ENCODE peak calls at places on chromosomes 13 and 19, in ten cellular contexts. F is CD8-positive, alpha-beta T cell; L is endodermal cell; A is fibroblast of lung; C is RWPE2; P is uterus; S is astrocyte; M is adrenal gland; R is PC-3; O is pancreas. G is an unnamed sample.
A peak's percentile ranks its signal among the peaks of the same experiment; 100 is the strongest.

GRCh38 chr19:48501961-48502719 is 9.5 kb downstream of the LMTK3 start:
- DNase-seq in F (peak; percentile 73), L (peak; percentile 100), A (no peak), C (peak; percentile 99), P (no peak), S (no peak), M (peak; percentile 82), R (peak; percentile 92), O (peak; percentile 95), G (peak; percentile 96)

GRCh38 chr13:25462301-25463125 is 90.7 kb downstream of the ATP8A2 start:
- DNase-seq in F (no peak), L (no peak), A (no peak), C (no peak), P (no peak), S (no peak), M (no peak), R (no peak), O (no peak), G (no peak)

GRCh38 chr13:66689628-66690027 is 540.5 kb downstream of the PCDH9 start:
- DNase-seq in F (no peak), L (no peak), A (peak; percentile 38), C (no peak), P (no peak), S (peak; percentile 12), M (no peak), R (peak; percentile 25), O (no peak), G (no peak)

GRCh38 chr19:42024622-42025111 is 30.6 kb upstream of the ATP1A3 start:
- DNase-seq in F (no peak), L (no peak), A (peak; percentile 55), C (no peak), P (no peak), S (peak; percentile 41), M (no peak), R (no peak), O (peak; percentile 16), G (no peak)

GRCh38 chr13:45909089-45909488 is 57.5 kb upstream of the SIAH3 start:
- DNase-seq in F (no peak), L (no peak), A (no peak), C (no peak), P (no peak), S (no peak), M (no peak), R (no peak), O (no peak), G (no peak)

GRCh38 chr19:41734156-41734555 is 21.2 kb upstream of the CEACAM6 start:
- DNase-seq in F (no peak), L (no peak), A (no peak), C (no peak), P (no peak), S (no peak), M (no peak), R (no peak), O (no peak), G (no peak)

GRCh38 chr13:36979361-36980040 is 19.6 kb downstream of the ALG5 start:
- DNase-seq in F (no peak), L (no peak), A (peak; percentile 50), C (no peak), P (no peak), S (peak; percentile 31), M (no peak), R (no peak), O (no peak), G (no peak)

GRCh38 chr13:76937416-76937815 is 10.9 kb upstream of the ACOD1 start:
- DNase-seq in F (no peak), L (no peak), A (peak; percentile 95), C (peak; percentile 54), P (no peak), S (peak; percentile 95), M (no peak), R (peak; percentile 92), O (no peak), G (no peak)

GRCh38 chr19:39845621-39846175 is 481 bp downstream of the FBL start:
- DNase-seq in F (no peak), L (no peak), A (no peak), C (peak; percentile 43), P (no peak), S (no peak), M (no peak), R (no peak), O (no peak), G (no peak)

GRCh38 chr19:2047449-2048103 is 3.5 kb downstream of the MKNK2 start:
- DNase-seq in F (no peak), L (no peak), A (no peak), C (peak; percentile 79), P (peak; percentile 68), S (no peak), M (peak; percentile 93), R (peak; percentile 15), O (peak; percentile 89), G (peak; percentile 78)

GRCh38 chr19:2049741-2050348 is 1.2 kb downstream of the MKNK2 start:
- DNase-seq in F (peak; percentile 73), L (no peak), A (peak; percentile 74), C (peak; percentile 59), P (peak; percentile 81), S (peak; percentile 64), M (peak; percentile 95), R (peak; percentile 67), O (peak; percentile 91), G (peak; percentile 94)

GRCh38 chr19:2047076-2047448 is 4.0 kb downstream of the MKNK2 start:
- DNase-seq in F (no peak), L (no peak), A (no peak), C (no peak), P (no peak), S (no peak), M (no peak), R (no peak), O (no peak), G (no peak)

GRCh38 chr19:2048959-2049740 is 1.9 kb downstream of the MKNK2 start:
- DNase-seq in F (no peak), L (no peak), A (no peak), C (no peak), P (no peak), S (no peak), M (no peak), R (no peak), O (peak; percentile 63), G (peak; percentile 45)

GRCh38 chr19:2048104-2048958 is 2.7 kb downstream of the MKNK2 start:
- DNase-seq in F (no peak), L (no peak), A (no peak), C (no peak), P (no peak), S (no peak), M (no peak), R (no peak), O (peak; percentile 51), G (no peak)
- H3K27me3 ChIP-seq in F (no peaks in the 10 kb centered on the region), L (no peaks in the 10 kb centered on the region), A (no peaks in the 10 kb centered on the region), C (no peaks in the 10 kb centered on the region), P (no peaks in the 10 kb centered on the region), S (no peaks in the 10 kb centered on the region), M (no peaks in the 10 kb centered on the region), R (no peaks in the 10 kb centered on the region), O (no peaks in the 10 kb centered on the region), G (no peaks in the 10 kb centered on the region)

GRCh38 chr19:853014-853553 is 981 bp downstream of the ELANE start:
- DNase-seq in F (no peak), L (no peak), A (no peak), C (no peak), P (no peak), S (no peak), M (no peak), R (no peak), O (no peak), G (no peak)

GRCh38 chr19:855566-856120 is 3.5 kb downstream of the ELANE start:
- DNase-seq in F (no peak), L (no peak), A (no peak), C (no peak), P (no peak), S (no peak), M (no peak), R (no peak), O (no peak), G (no peak)

GRCh38 chr19:854549-854948 is 2.4 kb downstream of the ELANE start:
- DNase-seq in F (no peak), L (no peak), A (no peak), C (no peak), P (no peak), S (no peak), M (no peak), R (no peak), O (no peak), G (no peak)

GRCh38 chr19:852136-853013 is at the start of gene ELANE:
- DNase-seq in F (no peak), L (no peak), A (no peak), C (peak; percentile 63), P (no peak), S (no peak), M (no peak), R (no peak), O (no peak), G (no peak)

DNA sequence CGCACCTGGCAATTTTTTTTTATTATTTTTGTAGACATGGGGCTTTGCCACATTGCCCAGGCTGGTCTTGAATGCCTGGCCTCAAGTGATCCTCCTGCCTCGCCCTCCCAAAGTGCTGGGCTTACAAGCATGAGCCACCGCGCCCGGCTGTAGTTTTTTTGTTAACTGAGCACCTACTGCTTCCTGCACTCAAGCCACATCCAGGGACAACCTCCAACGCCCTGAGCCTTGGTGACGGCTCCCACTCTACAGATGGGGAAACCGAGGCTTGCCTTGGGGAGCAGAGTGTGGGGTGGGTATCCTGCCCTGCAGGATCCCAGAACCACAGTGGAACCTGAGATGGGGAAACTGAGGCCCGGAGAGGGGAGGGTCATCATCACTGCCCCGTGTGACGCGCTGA is 3.0 kb downstream of the ELANE start:
- DNase-seq in F (no peak), L (no peak), A (no peak), C (no peak), P (no peak), S (no peak), M (no peak), R (no peak), O (no peak), G (no peak)
- H3K4me3 ChIP-seq in F (no peak overlapping the region), L (no peak overlapping the region), A (no peak overlapping the region), C (no peak overlapping the region), P (no peak overlapping the region), S (no peak overlapping the region), M (no peak overlapping the region), R (no peak overlapping the region), O (no peak overlapping the region), G (no peak overlapping the region)

GRCh38 chr19:33168528-33168927 is 25.6 kb upstream of the LRP3 start:
- DNase-seq in F (no peak), L (no peak), A (no peak), C (no peak), P (no peak), S (no peak), M (no peak), R (no peak), O (no peak), G (no peak)
- H3K9me3 ChIP-seq in F (no peaks in the 10 kb centered on the region), L (peaks cover 14% of the 10 kb centered on the region), A (no peaks in the 10 kb centered on the region), C (no peaks in the 10 kb centered on the region), P (no peaks in the 10 kb centered on the region), S (no peaks in the 10 kb centered on the region), M (no peaks in the 10 kb centered on the region), R (no peaks in the 10 kb centered on the region), O (no peaks in the 10 kb centered on the region), G (no peaks in the 10 kb centered on the region)

DNA sequence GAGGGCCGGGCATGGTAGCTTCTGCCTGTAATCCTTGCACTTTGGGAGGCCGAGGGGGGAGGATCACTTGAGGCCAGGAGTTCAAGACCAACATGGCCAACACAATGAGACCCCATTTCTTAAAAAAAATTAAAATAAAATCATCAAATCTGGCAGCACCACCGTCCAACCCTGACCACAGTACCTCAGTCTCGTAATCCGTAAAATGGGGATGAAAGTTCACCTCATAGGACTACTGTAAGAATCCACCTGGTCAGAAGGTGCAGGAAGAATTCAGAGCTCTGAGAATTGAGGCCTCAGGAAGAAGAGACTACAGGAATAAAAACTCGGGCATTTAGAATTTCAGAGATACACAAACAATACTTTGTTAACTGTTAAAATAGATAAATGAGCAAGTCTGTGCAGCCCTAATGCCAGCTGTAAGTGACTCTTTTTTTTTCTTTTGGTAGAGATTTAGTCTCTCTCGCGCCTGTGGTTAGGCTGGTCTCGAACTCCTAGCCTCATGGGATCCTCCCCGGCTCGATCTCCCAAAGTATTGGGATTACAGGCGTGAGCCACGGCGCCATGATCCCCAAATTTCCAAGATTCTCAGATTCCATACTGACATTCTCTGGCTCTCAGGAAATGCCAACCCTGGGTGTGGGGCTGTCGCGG is 2.9 kb downstream of the PPP1R13L start:
- DNase-seq in F (no peak), L (no peak), A (no peak), C (no peak), P (no peak), S (no peak), M (no peak), R (no peak), O (no peak), G (no peak)
- H3K27me3 ChIP-seq in F (peaks cover 33% of the 10 kb centered on the region), L (no peaks in the 10 kb centered on the region), A (no peaks in the 10 kb centered on the region), C (no peaks in the 10 kb centered on the region), P (peaks cover 8% of the 10 kb centered on the region), S (no peaks in the 10 kb centered on the region), M (no peaks in the 10 kb centered on the region), R (no peaks in the 10 kb centered on the region), O (no peaks in the 10 kb centered on the region), G (peaks cover 4% of the 10 kb centered on the region)

G was measured in lower lobe of right lung.